ENCODE peak calls at places on chromosomes 2 and 18, in six cellular contexts. B is IMR-90, V is mesendoderm, X is H9, I is H1, H is neuronal stem cell. D is an unnamed sample.
A peak's percentile ranks its signal among the peaks of the same experiment; 100 is the strongest.

GRCh38 chr2:47274054-47274779 is 119.1 kb upstream of the STPG4 start:
- DNase-seq in B (peak; percentile 94), V (no peak), X (no peak), I (no peak), H (no peak), D (peak; percentile 94)

GRCh38 chr2:43100362-43100882 is 126.0 kb downstream of the ZFP36L2 start:
- DNase-seq in B (no peak), V (no peak), X (no peak), I (no peak), H (no peak), D (no peak)

GRCh38 chr18:79465392-79465991 is 69.8 kb downstream of the NFATC1 start:
- DNase-seq in B (no peak), V (peak; percentile 60), X (peak; percentile 68), I (peak; percentile 67), H (peak; percentile 9), D (no peak)

GRCh38 chr2:64609229-64609994 is 44.3 kb downstream of the SERTAD2 start:
- DNase-seq in B (peak; percentile 17), V (peak; percentile 67), X (peak; percentile 63), I (peak; percentile 81), H (no peak), D (peak; percentile 48)

GRCh38 chr2:3160751-3161330 is 216.8 kb downstream of the EIPR1 start:
- DNase-seq in B (peak; percentile 63), V (no peak), X (no peak), I (no peak), H (no peak), D (peak; percentile 28)

GRCh38 chr2:74566423-74567085 is 12.0 kb downstream of the DOK1 start:
- DNase-seq in B (peak; percentile 75), V (no peak), X (no peak), I (no peak), H (no peak), D (peak; percentile 47)

GRCh38 chr18:2146092-2146491 is 425.2 kb downstream of the METTL4 start:
- DNase-seq in B (no peak), V (no peak), X (no peak), I (no peak), H (no peak), D (no peak)

GRCh38 chr2:160491922-160492371 is 1.7 kb downstream of the RBMS1 start:
- DNase-seq in B (peak; percentile 75), V (peak; percentile 71), X (no peak), I (no peak), H (no peak), D (peak; percentile 86)

GRCh38 chr2:203730076-203730729 is 23.8 kb downstream of the CD28 start:
- DNase-seq in B (peak; percentile 78), V (no peak), X (no peak), I (no peak), H (no peak), D (peak; percentile 37)

GRCh38 chr2:53629527-53629926 is 138.1 kb upstream of the CHAC2 start:
- DNase-seq in B (no peak), V (no peak), X (no peak), I (no peak), H (no peak), D (no peak)

GRCh38 chr18:35378206-35378795 is 1.2 kb upstream of the ZNF396 start:
- DNase-seq in B (peak; percentile 12), V (peak; percentile 23), X (no peak), I (no peak), H (no peak), D (peak; percentile 16)

GRCh38 chr2:224543939-224544338 is 41.2 kb downstream of the CUL3 start:
- DNase-seq in B (no peak), V (peak; percentile 11), X (no peak), I (no peak), H (no peak), D (no peak)

GRCh38 chr2:68454719-68455118 is 12.4 kb downstream of the FBXO48 start:
- DNase-seq in B (no peak), V (no peak), X (no peak), I (no peak), H (no peak), D (no peak)

GRCh38 chr18:2316686-2317308 is 254.5 kb downstream of the METTL4 start:
- DNase-seq in B (no peak), V (no peak), X (no peak), I (no peak), H (no peak), D (no peak)

GRCh38 chr2:45908316-45909150 is 257.1 kb downstream of the PRKCE start:
- DNase-seq in B (no peak), V (no peak), X (no peak), I (no peak), H (no peak), D (no peak)

GRCh38 chr2:168241208-168241607 is 6.2 kb downstream of the STK39 start:
- DNase-seq in B (no peak), V (peak; percentile 30), X (no peak), I (peak; percentile 51), H (no peak), D (no peak)

GRCh38 chr2:24819442-24820174 is 26.4 kb downstream of the CENPO start:
- DNase-seq in B (no peak), V (no peak), X (no peak), I (peak; percentile 44), H (no peak), D (no peak)

GRCh38 chr2:110116033-110116710 is 550 bp upstream of the MALL start:
- DNase-seq in B (peak; percentile 54), V (peak; percentile 69), X (peak; percentile 71), I (peak; percentile 63), H (no peak), D (peak; percentile 30)

GRCh38 chr2:162256621-162257020 is 13.4 kb upstream of the FAP start:
- DNase-seq in B (peak; percentile 37), V (no peak), X (no peak), I (no peak), H (no peak), D (no peak)

GRCh38 chr2:212528106-212528856 is 10.3 kb downstream of the ERBB4 start:
- DNase-seq in B (no peak), V (no peak), X (no peak), I (no peak), H (no peak), D (no peak)

GRCh38 chr2:190666895-190667294 is 18.0 kb downstream of the NAB1 start:
- DNase-seq in B (no peak), V (no peak), X (no peak), I (no peak), H (no peak), D (no peak)

GRCh38 chr18:70380915-70381896 is 92.4 kb downstream of the SOCS6 start:
- DNase-seq in B (no peak), V (peak; percentile 47), X (peak; percentile 55), I (no peak), H (peak; percentile 50), D (no peak)
- H3K9ac ChIP-seq in B (no peak overlapping the region), V (no peak overlapping the region), X (no peak overlapping the region), I (no peak overlapping the region), H (no peak overlapping the region), D (no peak overlapping the region)

DNA sequence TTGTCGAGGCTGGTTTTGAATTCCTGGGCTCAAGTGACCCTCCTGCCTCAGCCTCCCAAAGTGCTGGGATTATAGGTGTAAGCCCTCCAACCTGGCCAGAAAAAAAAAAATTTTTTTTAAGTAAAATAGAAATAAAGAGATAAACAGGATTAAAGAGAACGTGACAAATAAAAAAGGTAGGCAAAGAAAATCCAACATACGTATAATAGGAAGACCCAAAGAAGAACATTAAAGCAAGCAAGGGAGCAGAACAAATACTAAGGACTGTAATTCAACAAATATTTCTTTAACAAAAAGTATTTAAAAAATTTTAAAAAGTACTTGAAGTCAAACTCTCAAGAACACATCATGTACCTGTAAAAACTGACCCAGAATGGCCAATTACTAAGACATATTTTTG is 56.4 kb downstream of the PTPN2 start:
- DNase-seq in B (no peak), V (no peak), X (no peak), I (no peak), H (no peak), D (no peak)
- H2BK15ac ChIP-seq in B (no peak overlapping the region), V (no peak overlapping the region), X (no peak overlapping the region), I (no peak overlapping the region), H (no peak overlapping the region), D (no peak overlapping the region)

GRCh38 chr2:101821828-101822458 is 124.4 kb downstream of the MAP4K4 start:
- DNase-seq in B (no peak), V (no peak), X (no peak), I (no peak), H (no peak), D (no peak)

GRCh38 chr2:101821059-101821805 is 123.7 kb downstream of the MAP4K4 start:
- DNase-seq in B (peak; percentile 56), V (no peak), X (no peak), I (no peak), H (no peak), D (no peak)

GRCh38 chr2:101826716-101827115 is 129.2 kb downstream of the MAP4K4 start:
- DNase-seq in B (no peak), V (no peak), X (no peak), I (no peak), H (no peak), D (no peak)

GRCh38 chr2:101823347-101823791 is 125.9 kb downstream of the MAP4K4 start:
- DNase-seq in B (peak; percentile 82), V (peak; percentile 84), X (peak; percentile 75), I (peak; percentile 72), H (peak; percentile 54), D (peak; percentile 71)

GRCh38 chr2:101823849-101824248 is 126.3 kb downstream of the MAP4K4 start:
- DNase-seq in B (peak; percentile 75), V (no peak), X (no peak), I (no peak), H (no peak), D (no peak)
- H3K4me1 ChIP-seq in B (peaks cover 32% of the 10 kb centered on the region), V (no peaks in the 10 kb centered on the region), X (peaks cover 2% of the 10 kb centered on the region), I (peaks cover 5% of the 10 kb centered on the region), H (peaks cover 13% of the 10 kb centered on the region), D (peaks cover 7% of the 10 kb centered on the region)

DNA sequence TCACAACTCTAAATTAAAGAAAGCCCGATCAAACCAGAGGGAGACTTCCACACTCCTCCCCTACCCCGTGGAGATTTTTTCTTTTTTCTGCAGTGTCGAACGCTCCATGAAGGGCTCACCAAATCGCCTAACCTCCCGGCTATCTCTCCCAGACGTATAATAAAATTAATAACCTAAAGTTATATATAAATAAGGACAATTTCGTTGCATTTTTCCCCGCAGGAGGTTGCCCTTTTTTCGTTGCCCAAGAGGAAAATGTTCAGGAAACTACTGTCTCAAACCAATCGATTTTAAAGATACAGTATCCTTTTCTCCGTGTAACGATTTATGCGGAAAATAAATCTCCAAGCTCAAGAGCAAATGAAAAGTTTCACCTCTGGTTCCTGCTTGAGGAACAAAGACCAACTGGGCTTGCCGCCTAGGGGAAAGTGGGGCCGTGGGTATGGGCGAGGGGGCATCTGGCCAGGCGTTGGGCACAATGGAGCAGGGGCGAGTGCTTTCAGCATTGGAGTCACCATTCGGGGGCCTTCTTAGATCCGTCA is 2.2 kb downstream of the EVX2 start:
- DNase-seq in B (no peak), V (no peak), X (no peak), I (no peak), H (no peak), D (no peak)
- H3K9ac ChIP-seq in B (no peak overlapping the region), V (no peak overlapping the region), X (no peak overlapping the region), I (no peak overlapping the region), H (no peak overlapping the region), D (no peak overlapping the region)

DNA sequence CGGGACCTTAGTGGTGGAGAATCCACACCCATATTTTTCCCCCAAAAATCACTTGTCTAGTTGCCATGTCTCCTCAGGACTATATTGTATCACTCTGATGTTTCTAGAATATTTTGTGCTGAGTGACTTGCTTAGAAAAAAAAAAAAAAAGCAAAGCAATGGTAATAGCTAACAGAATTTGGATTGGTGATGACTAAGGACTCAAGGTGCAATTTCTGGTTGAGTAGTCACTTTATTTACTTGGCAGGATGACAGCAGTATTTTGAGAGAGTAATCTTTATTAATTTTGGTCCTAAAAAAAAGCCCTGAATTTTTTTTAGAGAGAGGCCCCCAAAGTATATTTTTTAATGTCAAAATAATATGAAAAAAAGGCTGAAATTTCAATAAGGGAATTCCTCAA is 32.8 kb upstream of the MYO3B start:
- DNase-seq in B (no peak), V (no peak), X (no peak), I (no peak), H (no peak), D (no peak)
- H2BK15ac ChIP-seq in B (no peak overlapping the region), V (no peak overlapping the region), X (no peak overlapping the region), I (no peak overlapping the region), H (no peak overlapping the region), D (no peak overlapping the region)

GRCh38 chr2:121649652-121650553 is 641 bp upstream of the CLASP1 start:
- DNase-seq in B (peak; percentile 90), V (peak; percentile 96), X (peak; percentile 88), I (peak; percentile 84), H (peak; percentile 87), D (peak; percentile 94)
- H3K4me1 ChIP-seq in B (peaks cover 6% of the 10 kb centered on the region), V (no peaks in the 10 kb centered on the region), X (no peaks in the 10 kb centered on the region), I (peaks cover 5% of the 10 kb centered on the region), H (peaks cover 1% of the 10 kb centered on the region), D (no peaks in the 10 kb centered on the region)